ENCODE peak calls at places on chromosomes 13 and 19, in five cellular contexts. M, L, K, S and Z are unnamed samples.

GRCh38 chr13:75927183-75927582 is 291.1 kb downstream of the LMO7 start:
- DNase-seq in M (no peak), K (no peak), S (no peak), L (no peak), Z (no peak)

GRCh38 chr19:18254546-18255500 is 19.4 kb downstream of the IQCN start:
- DNase-seq in K (peak), L (no peak), S (no peak), M (peak), Z (no peak)

GRCh38 chr19:10339380-10339960 is at the start of gene ICAM3:
- DNase-seq in L (no peak), S (no peak), M (no peak), K (peak), Z (no peak)

GRCh38 chr19:17468302-17469091 is 1.8 kb upstream of the SLC27A1 start:
- DNase-seq in L (peak), S (no peak), M (no peak), K (peak), Z (no peak)

GRCh38 chr19:2239771-2240770 is 3.4 kb downstream of the SF3A2 start:
- DNase-seq in M (no peak), K (no peak), S (no peak), L (no peak), Z (no peak)

GRCh38 chr19:18046066-18046718 is 38.2 kb downstream of the ARRDC2 start:
- DNase-seq in K (no peak), L (peak), M (no peak), S (no peak), Z (no peak)

GRCh38 chr13:51808811-51809210 is 4.8 kb upstream of the DHRS12 start:
- DNase-seq in L (no peak), S (no peak), M (no peak), K (no peak), Z (no peak)

GRCh38 chr13:46521921-46522691 is 30.9 kb upstream of the LRCH1 start:
- DNase-seq in K (no peak), M (no peak), L (no peak), S (no peak), Z (no peak)

GRCh38 chr13:64154514-64154913 is 2738.9 kb upstream of the PCDH20 start:
- DNase-seq in S (no peak), M (no peak), L (no peak), K (no peak), Z (no peak)

GRCh38 chr19:51799998-51800848 is 5.3 kb downstream of the FPR3 start:
- DNase-seq in S (no peak), K (no peak), L (no peak), M (no peak), Z (no peak)

GRCh38 chr19:35161434-35161743 is 6.9 kb downstream of the FXYD5 start:
- DNase-seq in S (no peak), K (no peak), M (no peak), L (no peak), Z (no peak)

GRCh38 chr13:76975863-76976262 is 16.0 kb upstream of the CLN5 start:
- DNase-seq in M (no peak), S (no peak), L (no peak), K (no peak), Z (no peak)

GRCh38 chr19:21149877-21150276 is 8.0 kb downstream of the ZNF431 start:
- DNase-seq in M (no peak), L (no peak), K (no peak), S (no peak), Z (no peak)

GRCh38 chr19:5621311-5621944 is 1.1 kb downstream of the SAFB2 start:
- DNase-seq in M (no peak), K (no peak), L (no peak), S (no peak), Z (no peak)

GRCh38 chr19:7742991-7743390 is 4.3 kb downstream of the CD209 start:
- DNase-seq in M (no peak), L (no peak), S (no peak), K (no peak), Z (no peak)

GRCh38 chr19:35040826-35041547 is 534 bp upstream of the HPN start:
- DNase-seq in M (no peak), L (no peak), S (no peak), K (peak), Z (no peak)

GRCh38 chr19:10419646-10420443 is 493 bp upstream of the PDE4A start:
- DNase-seq in S (no peak), M (peak), K (no peak), L (peak), Z (no peak)

GRCh38 chr13:81916471-81916870 is 1575.5 kb upstream of the SPRY2 start:
- DNase-seq in K (no peak), M (no peak), L (no peak), S (peak), Z (no peak)

GRCh38 chr13:109500146-109500773 is 286.1 kb downstream of the IRS2 start:
- DNase-seq in L (no peak), M (no peak), K (no peak), S (no peak), Z (no peak)

GRCh38 chr13:20127563-20128458 is 33.0 kb downstream of the GJA3 start:
- DNase-seq in M (peak), K (peak), S (no peak), L (peak), Z (no peak)

GRCh38 chr19:3699741-3700241 is 477 bp downstream of the PIP5K1C start:
- DNase-seq in M (no peak), L (no peak), S (no peak), K (peak), Z (no peak)

GRCh38 chr19:17680235-17680722 is 7.9 kb downstream of the UNC13A start:
- DNase-seq in K (peak), L (peak), S (no peak), M (no peak), Z (no peak)

GRCh38 chr19:48623556-48624066 is 4.3 kb downstream of the SPHK2 start:
- DNase-seq in M (no peak), K (no peak), L (no peak), S (no peak), Z (no peak)

GRCh38 chr13:85261757-85262346 is 537.4 kb downstream of the SLITRK6 start:
- DNase-seq in M (peak), S (peak), L (no peak), K (no peak), Z (no peak)

GRCh38 chr19:35253316-35254286 is 4.8 kb downstream of the LSR start:
- DNase-seq in M (peak), S (no peak), K (peak), L (no peak), Z (no peak)

GRCh38 chr19:38664503-38665211 is 17.2 kb downstream of the ACTN4 start:
- DNase-seq in K (no peak), L (no peak), M (no peak), S (no peak), Z (no peak)

GRCh38 chr19:34588846-34589245 is 88.1 kb downstream of the SCGB2B2 start:
- DNase-seq in L (no peak), S (no peak), M (no peak), K (no peak), Z (no peak)